ENCODE peak calls at places on chromosome 13, in six cellular contexts. R, L, W, Q, O and H are unnamed samples.
A peak's percentile ranks its signal among the peaks of the same experiment; 100 is the strongest.

GRCh38 chr13:43316997-43317396 is 293.6 kb downstream of the DNAJC15 start:
- DNase-seq in R (peak; percentile 24), L (no peak), W (no peak), Q (no peak), O (peak; percentile 48), H (no peak)

GRCh38 chr13:61918841-61919240 is 503.2 kb upstream of the PCDH20 start:
- DNase-seq in R (no peak), L (no peak), W (no peak), Q (no peak), O (no peak), H (no peak)

GRCh38 chr13:103726808-103727207 is 660.6 kb upstream of the SLC10A2 start:
- DNase-seq in R (no peak), L (no peak), W (no peak), Q (no peak), O (no peak), H (no peak)

GRCh38 chr13:44576396-44577235 is 486 bp upstream of the TSC22D1 start:
- DNase-seq in R (no peak), L (no peak), W (no peak), Q (peak; percentile 52), O (no peak), H (no peak)

GRCh38 chr13:60351326-60351725 is 45.7 kb upstream of the TDRD3 start:
- DNase-seq in R (no peak), L (peak; percentile 15), W (no peak), Q (no peak), O (peak; percentile 78), H (no peak)

GRCh38 chr13:40087021-40088002 is 431.9 kb downstream of the COG6 start:
- DNase-seq in R (no peak), L (peak; percentile 43), W (no peak), Q (no peak), O (no peak), H (no peak)

GRCh38 chr13:94712287-94712811 is at the start of gene SOX21:
- DNase-seq in R (no peak), L (peak; percentile 28), W (no peak), Q (no peak), O (no peak), H (no peak)

GRCh38 chr13:74135306-74136088 is 1.3 kb upstream of the KLF12 start:
- DNase-seq in R (peak; percentile 74), L (peak; percentile 84), W (no peak), Q (peak; percentile 87), O (peak; percentile 66), H (no peak)

GRCh38 chr13:75445717-75446529 is 36.0 kb downstream of the TBC1D4 start:
- DNase-seq in R (no peak), L (no peak), W (no peak), Q (no peak), O (peak; percentile 5), H (no peak)

GRCh38 chr13:114313061-114313860 is 1.0 kb upstream of the CHAMP1 start:
- DNase-seq in R (peak; percentile 27), L (no peak), W (no peak), Q (no peak), O (no peak), H (no peak)

GRCh38 chr13:65894049-65894448 is 1336.1 kb downstream of the PCDH9 start:
- DNase-seq in R (no peak), L (no peak), W (no peak), Q (no peak), O (no peak), H (no peak)

GRCh38 chr13:22031702-22032286 is 360.9 kb downstream of the FGF9 start:
- DNase-seq in R (no peak), L (no peak), W (no peak), Q (no peak), O (no peak), H (no peak)

GRCh38 chr13:30816733-30817132 is 81.4 kb downstream of the ALOX5AP start:
- DNase-seq in R (no peak), L (no peak), W (no peak), Q (no peak), O (no peak), H (no peak)

GRCh38 chr13:66353664-66354063 is 876.5 kb downstream of the PCDH9 start:
- DNase-seq in R (no peak), L (no peak), W (no peak), Q (no peak), O (no peak), H (no peak)

GRCh38 chr13:113792236-113792770 is 33.3 kb downstream of the TMEM255B start:
- DNase-seq in R (no peak), L (no peak), W (no peak), Q (no peak), O (no peak), H (no peak)

GRCh38 chr13:48656621-48657020 is 2.9 kb downstream of the CYSLTR2 start:
- DNase-seq in R (no peak), L (no peak), W (no peak), Q (no peak), O (no peak), H (no peak)

GRCh38 chr13:65679240-65679639 is 1550.9 kb downstream of the PCDH9 start:
- DNase-seq in R (no peak), L (no peak), W (no peak), Q (no peak), O (peak; percentile 69), H (no peak)

GRCh38 chr13:113592571-113592970 is 8.0 kb downstream of the TFDP1 start:
- DNase-seq in R (no peak), L (no peak), W (no peak), Q (no peak), O (no peak), H (no peak)

GRCh38 chr13:44141213-44141724 is 232.4 kb upstream of the SERP2 start:
- DNase-seq in R (no peak), L (peak; percentile 47), W (no peak), Q (peak; percentile 13), O (no peak), H (no peak)

GRCh38 chr13:40031031-40031430 is 375.6 kb downstream of the COG6 start:
- DNase-seq in R (no peak), L (peak; percentile 35), W (no peak), Q (no peak), O (peak; percentile 71), H (no peak)

DNA sequence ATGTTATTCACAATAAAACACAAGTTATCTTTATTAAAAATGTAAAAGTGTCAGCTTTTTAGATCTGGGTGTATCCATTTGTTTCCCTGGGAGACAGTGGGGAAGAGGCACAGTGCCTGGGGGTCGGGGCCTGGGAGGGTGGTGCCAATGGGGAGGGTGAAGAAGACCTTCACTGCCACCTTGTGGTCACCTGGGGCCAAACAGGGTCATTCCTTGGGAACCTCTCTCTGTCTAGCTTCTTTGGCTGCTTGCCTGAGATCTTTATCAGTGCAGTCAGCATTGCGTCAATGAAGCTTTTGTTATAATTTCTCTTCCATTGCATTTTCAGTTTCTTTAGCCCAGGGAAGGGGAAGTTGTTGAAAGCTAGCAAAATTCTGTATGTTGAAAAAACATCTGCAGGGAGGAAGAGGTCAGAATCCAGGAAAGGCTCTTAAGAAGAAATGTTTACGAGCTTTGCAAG is 39.1 kb downstream of the PCDH8 start:
- DNase-seq in R (no peak), L (peak; percentile 84), W (peak; percentile 72), Q (peak; percentile 76), O (peak; percentile 68), H (peak; percentile 55)
- H3K27ac ChIP-seq in R (no peak overlapping the region), L (no peak overlapping the region), W (no peak overlapping the region), Q (no peak overlapping the region), O (no peak overlapping the region), H (no peak overlapping the region)

GRCh38 chr13:34162545-34162936 is 344.6 kb downstream of the RFC3 start:
- DNase-seq in R (no peak), L (no peak), W (no peak), Q (no peak), O (no peak), H (no peak)
- H3K27ac ChIP-seq in R (peak overlapping the region; percentile 1), L (no peak overlapping the region), W (no peak overlapping the region), Q (peak overlapping the region; percentile 5), O (peak overlapping the region; percentile 52), H (peak overlapping the region; percentile 21)

GRCh38 chr13:80083516-80084085 is 257.3 kb downstream of the SPRY2 start:
- DNase-seq in R (no peak), L (no peak), W (no peak), Q (no peak), O (no peak), H (no peak)
- H3K27ac ChIP-seq in R (no peak overlapping the region), L (peak overlapping the region; percentile 63), W (no peak overlapping the region), Q (no peak overlapping the region), O (peak overlapping the region; percentile 67), H (peak overlapping the region; percentile 23)

DNA sequence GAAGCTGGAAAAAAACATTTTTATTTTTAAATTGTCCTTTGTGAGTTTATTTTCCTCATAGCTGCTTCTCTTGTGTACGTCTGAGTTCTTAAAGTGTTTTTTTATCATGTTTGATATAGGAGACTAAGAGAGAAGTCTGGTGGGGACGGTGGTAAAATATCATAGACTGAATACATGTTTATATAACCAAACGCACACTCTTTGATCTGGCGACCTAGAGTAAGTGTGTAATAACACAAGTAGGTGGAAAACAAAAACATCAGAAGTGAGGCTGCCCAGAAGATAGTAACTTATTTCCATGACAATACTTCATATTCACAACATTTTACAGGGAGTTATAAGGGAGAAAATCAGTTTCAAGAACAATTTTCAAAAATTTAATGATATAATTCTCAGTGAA is 118.2 kb upstream of the POSTN start:
- DNase-seq in R (no peak), L (no peak), W (no peak), Q (no peak), O (peak; percentile 55), H (no peak)
- H3K27ac ChIP-seq in R (peak overlapping the region; percentile 40), L (no peak overlapping the region), W (no peak overlapping the region), Q (no peak overlapping the region), O (peak overlapping the region; percentile 98), H (no peak overlapping the region)

DNA sequence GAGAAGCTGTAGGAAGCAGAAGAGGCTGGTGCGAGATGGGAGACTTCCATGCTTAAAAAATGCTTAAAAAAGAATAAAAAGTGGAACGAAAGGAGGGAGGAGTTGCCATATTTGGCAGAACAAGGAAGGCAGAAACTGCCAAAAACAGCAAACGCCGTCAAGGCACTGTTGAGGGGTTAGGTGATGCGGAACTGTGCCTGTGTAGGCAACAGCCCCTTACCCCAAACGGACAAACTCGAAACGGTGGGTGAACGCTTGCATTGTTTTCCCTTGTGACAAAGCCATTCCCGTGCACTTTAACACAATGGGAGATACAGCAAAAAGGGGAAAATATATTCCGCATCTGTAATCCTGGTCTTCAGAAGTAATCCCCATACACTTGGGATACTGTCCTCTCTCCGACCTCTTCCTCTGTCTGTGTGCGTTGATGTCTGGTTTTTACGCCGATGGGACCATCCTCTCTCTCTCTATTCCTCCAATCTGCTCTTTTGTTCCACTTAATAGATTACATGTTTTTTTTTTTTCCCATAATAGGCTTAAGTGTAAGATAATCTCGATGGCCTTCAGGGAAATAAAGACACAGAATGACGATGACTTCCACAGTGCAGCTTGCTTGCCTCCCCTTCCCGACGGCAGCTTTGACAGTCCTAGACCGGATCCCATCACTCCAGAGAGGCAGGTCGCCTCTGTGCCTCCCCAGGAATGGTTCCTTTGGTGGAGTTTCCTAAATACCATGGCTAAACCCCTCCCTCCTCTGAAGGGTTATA is 132.7 kb upstream of the RNF113B start:
- DNase-seq in R (no peak), L (no peak), W (no peak), Q (no peak), O (no peak), H (no peak)
- H3K27ac ChIP-seq in R (no peak overlapping the region), L (no peak overlapping the region), W (no peak overlapping the region), Q (no peak overlapping the region), O (no peak overlapping the region), H (no peak overlapping the region)

GRCh38 chr13:46778095-46778494 is 18.9 kb downstream of the ESD start:
- DNase-seq in R (no peak), L (peak; percentile 41), W (no peak), Q (no peak), O (no peak), H (no peak)
- H3K27ac ChIP-seq in R (no peak overlapping the region), L (no peak overlapping the region), W (no peak overlapping the region), Q (no peak overlapping the region), O (no peak overlapping the region), H (no peak overlapping the region)

GRCh38 chr13:45847554-45848224 is 3.9 kb downstream of the SIAH3 start:
- DNase-seq in R (no peak), L (no peak), W (no peak), Q (peak; percentile 60), O (peak; percentile 43), H (no peak)
- H3K27ac ChIP-seq in R (no peak overlapping the region), L (no peak overlapping the region), W (no peak overlapping the region), Q (peak overlapping the region; percentile 40), O (no peak overlapping the region), H (no peak overlapping the region)